ENCODE peak calls at places on chromosome 22, in eight cellular contexts. One of them, this sample, is unnamed. For H3K36me3, the result is how much of the 10 kb centered on the place peaks cover.

GRCh38 chr22:28435960-28436359 is 243.7 kb downstream of the TTC28 start:
- DNase-seq in small intestine: peak
- DNase-seq in lower lobe of right lung: no peak
- DNase-seq in tibial artery: no peak
- DNase-seq in neural progenitor cell: no peak
- DNase-seq in GM23338: no peak
- DNase-seq in mammary epithelial cell: peak
- DNase-seq in right atrium auricular region: no peak
- DNase-seq in this sample: no peak

GRCh38 chr22:28799125-28799833 is 1.1 kb downstream of the XBP1 start:
- DNase-seq in right atrium auricular region: peak
- DNase-seq in mammary epithelial cell: peak
- DNase-seq in lower lobe of right lung: peak
- DNase-seq in neural progenitor cell: peak
- DNase-seq in tibial artery: peak
- DNase-seq in small intestine: peak
- DNase-seq in GM23338: peak
- DNase-seq in this sample: no peak

GRCh38 chr22:47515384-47516125 is 753.1 kb downstream of the TBC1D22A start:
- DNase-seq in right atrium auricular region: no peak
- DNase-seq in tibial artery: no peak
- DNase-seq in GM23338: no peak
- DNase-seq in lower lobe of right lung: no peak
- DNase-seq in mammary epithelial cell: no peak
- DNase-seq in neural progenitor cell: no peak
- DNase-seq in small intestine: no peak
- DNase-seq in this sample: no peak

GRCh38 chr22:41619979-41620645 is 731 bp downstream of the DESI1 start:
- DNase-seq in right atrium auricular region: peak
- DNase-seq in GM23338: peak
- DNase-seq in small intestine: peak
- DNase-seq in lower lobe of right lung: peak
- DNase-seq in neural progenitor cell: peak
- DNase-seq in tibial artery: peak
- DNase-seq in mammary epithelial cell: peak
- DNase-seq in this sample: peak

GRCh38 chr22:17536269-17536668 is 27.0 kb upstream of the SLC25A18 start:
- DNase-seq in lower lobe of right lung: no peak
- DNase-seq in right atrium auricular region: no peak
- DNase-seq in neural progenitor cell: no peak
- DNase-seq in GM23338: peak
- DNase-seq in small intestine: no peak
- DNase-seq in tibial artery: no peak
- DNase-seq in mammary epithelial cell: no peak
- DNase-seq in this sample: no peak

GRCh38 chr22:32904044-32904443 is 102.5 kb downstream of the TIMP3 start:
- DNase-seq in lower lobe of right lung: no peak
- DNase-seq in neural progenitor cell: peak
- DNase-seq in right atrium auricular region: no peak
- DNase-seq in GM23338: peak
- DNase-seq in small intestine: peak
- DNase-seq in tibial artery: no peak
- DNase-seq in mammary epithelial cell: peak
- DNase-seq in this sample: no peak

GRCh38 chr22:41913842-41914534 is 886 bp downstream of the SHISA8 start:
- DNase-seq in mammary epithelial cell: no peak
- DNase-seq in lower lobe of right lung: no peak
- DNase-seq in tibial artery: no peak
- DNase-seq in neural progenitor cell: peak
- DNase-seq in right atrium auricular region: no peak
- DNase-seq in small intestine: no peak
- DNase-seq in GM23338: peak
- DNase-seq in this sample: no peak

GRCh38 chr22:26461188-26461810 is 22.3 kb downstream of the HPS4 start:
- DNase-seq in tibial artery: peak
- DNase-seq in lower lobe of right lung: peak
- DNase-seq in small intestine: peak
- DNase-seq in GM23338: peak
- DNase-seq in neural progenitor cell: peak
- DNase-seq in right atrium auricular region: no peak
- DNase-seq in mammary epithelial cell: peak
- DNase-seq in this sample: peak

GRCh38 chr22:43207849-43208702 is 21.1 kb upstream of the TTLL12 start:
- DNase-seq in mammary epithelial cell: no peak
- DNase-seq in right atrium auricular region: no peak
- DNase-seq in neural progenitor cell: no peak
- DNase-seq in GM23338: no peak
- DNase-seq in small intestine: no peak
- DNase-seq in lower lobe of right lung: peak
- DNase-seq in tibial artery: no peak
- DNase-seq in this sample: no peak

GRCh38 chr22:18078329-18079041 is 695 bp downstream of the PEX26 start:
- DNase-seq in lower lobe of right lung: peak
- DNase-seq in tibial artery: no peak
- DNase-seq in small intestine: peak
- DNase-seq in right atrium auricular region: no peak
- DNase-seq in mammary epithelial cell: peak
- DNase-seq in GM23338: peak
- DNase-seq in neural progenitor cell: no peak
- DNase-seq in this sample: no peak

GRCh38 chr22:40583058-40583741 is 53.3 kb downstream of the MRTFA start:
- DNase-seq in small intestine: no peak
- DNase-seq in mammary epithelial cell: no peak
- DNase-seq in tibial artery: no peak
- DNase-seq in right atrium auricular region: no peak
- DNase-seq in GM23338: no peak
- DNase-seq in lower lobe of right lung: no peak
- DNase-seq in neural progenitor cell: no peak
- DNase-seq in this sample: no peak

GRCh38 chr22:45077286-45077685 is 67.5 kb upstream of the PHF21B start:
- DNase-seq in GM23338: no peak
- DNase-seq in lower lobe of right lung: no peak
- DNase-seq in neural progenitor cell: peak
- DNase-seq in small intestine: no peak
- DNase-seq in mammary epithelial cell: no peak
- DNase-seq in right atrium auricular region: no peak
- DNase-seq in tibial artery: no peak
- DNase-seq in this sample: no peak

GRCh38 chr22:31443516-31443915 is 44.1 kb downstream of the DRG1 start:
- DNase-seq in tibial artery: no peak
- DNase-seq in lower lobe of right lung: no peak
- DNase-seq in mammary epithelial cell: no peak
- DNase-seq in right atrium auricular region: no peak
- DNase-seq in neural progenitor cell: no peak
- DNase-seq in GM23338: no peak
- DNase-seq in small intestine: no peak
- DNase-seq in this sample: no peak
- H3K36me3 ChIP-seq in tibial artery: half or more
- H3K36me3 ChIP-seq in lower lobe of right lung: half or more
- H3K36me3 ChIP-seq in mammary epithelial cell: under half
- H3K36me3 ChIP-seq in right atrium auricular region: half or more
- H3K36me3 ChIP-seq in neural progenitor cell: under half
- H3K36me3 ChIP-seq in GM23338: under half
- H3K36me3 ChIP-seq in small intestine: under half
- H3K36me3 ChIP-seq in this sample: half or more

DNA sequence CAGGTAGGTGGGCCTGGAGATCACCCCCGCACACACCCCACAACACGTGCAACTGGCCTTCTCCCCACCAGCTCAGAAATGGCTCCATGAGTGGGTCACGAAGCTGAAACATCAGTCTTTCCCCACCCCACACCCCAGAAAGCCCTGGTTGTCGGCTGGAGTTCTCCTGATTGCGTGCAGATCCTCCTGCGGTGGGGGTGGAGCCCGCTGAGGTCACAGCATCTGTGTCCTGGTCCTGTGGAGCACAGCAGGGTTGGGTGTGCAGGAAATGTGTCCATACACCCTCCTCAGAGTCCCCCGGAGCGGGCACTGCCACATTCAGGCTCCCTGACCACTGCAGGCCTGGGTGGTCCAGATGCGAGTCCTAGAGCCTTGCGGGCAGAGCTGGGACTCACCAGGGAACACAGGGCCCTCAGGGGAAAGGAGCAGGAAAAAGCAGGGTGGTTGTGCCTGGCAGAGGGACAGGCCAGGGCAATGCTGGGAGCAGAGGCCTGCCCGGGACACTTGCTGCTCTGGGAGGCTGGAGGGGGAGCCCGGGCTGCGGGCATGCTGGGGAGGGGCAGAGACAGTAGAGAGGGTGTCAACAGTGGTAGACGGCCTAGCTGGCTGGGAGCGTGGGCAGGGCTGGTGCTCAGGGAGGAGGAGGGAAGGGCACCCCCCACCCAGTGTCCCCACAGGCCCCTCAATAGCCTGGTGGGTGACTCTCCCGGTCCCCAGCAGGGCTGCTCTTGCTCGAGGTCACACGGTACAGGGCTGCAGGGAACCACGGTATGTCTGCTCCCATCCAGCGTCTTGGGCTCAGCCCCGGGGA is 42.4 kb upstream of the PPARA start:
- DNase-seq in neural progenitor cell: no peak
- DNase-seq in mammary epithelial cell: peak
- DNase-seq in right atrium auricular region: no peak
- DNase-seq in lower lobe of right lung: no peak
- DNase-seq in GM23338: no peak
- DNase-seq in tibial artery: no peak
- DNase-seq in small intestine: no peak
- DNase-seq in this sample: no peak
- H3K36me3 ChIP-seq in neural progenitor cell: under half
- H3K36me3 ChIP-seq in mammary epithelial cell: under half
- H3K36me3 ChIP-seq in right atrium auricular region: half or more
- H3K36me3 ChIP-seq in lower lobe of right lung: half or more
- H3K36me3 ChIP-seq in GM23338: under half
- H3K36me3 ChIP-seq in tibial artery: half or more
- H3K36me3 ChIP-seq in small intestine: under half
- H3K36me3 ChIP-seq in this sample: half or more

DNA sequence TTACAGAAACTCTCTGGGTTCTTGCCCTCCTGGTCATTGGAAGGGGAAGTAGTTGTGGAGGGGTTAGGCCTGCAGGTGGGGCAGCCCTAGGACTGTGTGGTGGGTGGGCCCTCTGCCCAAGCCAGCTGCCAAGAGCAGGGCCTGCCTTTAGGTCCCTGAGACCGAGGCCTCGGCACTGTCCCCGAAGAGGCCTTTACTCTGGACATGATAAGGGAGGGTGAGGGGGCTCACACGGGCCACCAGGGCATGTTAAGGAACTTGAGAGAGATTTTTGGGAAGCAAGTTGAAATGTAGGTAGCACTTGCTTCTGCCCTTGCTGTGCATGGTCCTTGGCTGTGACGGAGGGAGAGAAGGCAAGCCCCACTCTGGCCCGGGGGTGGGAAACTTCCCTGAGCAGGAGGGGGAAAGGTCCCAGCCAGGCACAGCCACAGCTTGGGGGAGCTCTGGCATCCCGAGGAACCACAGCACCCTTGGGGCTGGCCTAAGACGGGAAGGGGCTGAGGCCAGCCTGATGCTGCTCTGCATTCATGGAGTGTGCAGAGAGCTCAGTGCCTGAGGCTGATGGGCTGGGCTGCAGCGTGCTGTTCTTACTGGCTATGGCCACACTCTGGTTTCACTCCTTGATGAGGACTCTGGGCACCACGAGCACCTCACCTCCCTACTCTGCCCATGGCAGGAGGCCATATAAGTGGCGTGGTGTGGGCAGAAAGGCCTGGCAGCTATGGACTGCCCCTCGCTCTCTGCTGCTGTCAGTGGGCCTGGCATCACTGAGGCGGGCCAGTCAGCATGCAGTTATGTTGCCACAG is 7.8 kb upstream of the RANBP1 start:
- DNase-seq in tibial artery: no peak
- DNase-seq in mammary epithelial cell: no peak
- DNase-seq in small intestine: no peak
- DNase-seq in right atrium auricular region: no peak
- DNase-seq in lower lobe of right lung: peak
- DNase-seq in neural progenitor cell: no peak
- DNase-seq in GM23338: no peak
- DNase-seq in this sample: peak
- H3K36me3 ChIP-seq in tibial artery: half or more
- H3K36me3 ChIP-seq in mammary epithelial cell: under half
- H3K36me3 ChIP-seq in small intestine: under half
- H3K36me3 ChIP-seq in right atrium auricular region: half or more
- H3K36me3 ChIP-seq in lower lobe of right lung: half or more
- H3K36me3 ChIP-seq in neural progenitor cell: under half
- H3K36me3 ChIP-seq in GM23338: under half
- H3K36me3 ChIP-seq in this sample: half or more

DNA sequence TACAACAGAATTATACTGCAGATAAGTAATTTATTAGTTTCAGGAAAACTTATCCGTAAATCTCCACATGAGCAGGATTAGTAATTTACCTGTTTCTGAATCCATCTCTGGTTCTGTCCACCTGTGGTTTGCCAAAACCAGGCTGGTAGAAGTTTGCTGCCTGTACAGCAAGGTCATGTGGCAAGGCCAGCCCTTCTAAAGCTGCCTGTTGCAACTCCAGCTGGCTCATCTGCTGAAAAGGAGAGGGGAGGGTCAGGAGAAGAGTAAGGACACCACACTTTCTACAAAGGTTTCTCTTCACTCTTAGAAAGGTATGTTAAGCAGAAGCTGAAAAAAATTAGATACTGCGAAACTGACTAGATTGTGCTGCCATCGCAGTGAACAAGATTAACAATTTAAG is 42.3 kb downstream of the EIF4ENIF1 start:
- DNase-seq in tibial artery: no peak
- DNase-seq in GM23338: no peak
- DNase-seq in small intestine: no peak
- DNase-seq in mammary epithelial cell: no peak
- DNase-seq in neural progenitor cell: no peak
- DNase-seq in lower lobe of right lung: no peak
- DNase-seq in right atrium auricular region: no peak
- DNase-seq in this sample: no peak
- H3K36me3 ChIP-seq in tibial artery: half or more
- H3K36me3 ChIP-seq in GM23338: under half
- H3K36me3 ChIP-seq in small intestine: under half
- H3K36me3 ChIP-seq in mammary epithelial cell: under half
- H3K36me3 ChIP-seq in neural progenitor cell: under half
- H3K36me3 ChIP-seq in lower lobe of right lung: half or more
- H3K36me3 ChIP-seq in right atrium auricular region: under half
- H3K36me3 ChIP-seq in this sample: half or more

GRCh38 chr22:38132136-38132535 is 21.7 kb upstream of the BAIAP2L2 start:
- DNase-seq in right atrium auricular region: no peak
- DNase-seq in mammary epithelial cell: no peak
- DNase-seq in tibial artery: no peak
- DNase-seq in neural progenitor cell: no peak
- DNase-seq in small intestine: no peak
- DNase-seq in GM23338: no peak
- DNase-seq in lower lobe of right lung: no peak
- DNase-seq in this sample: no peak
- H3K36me3 ChIP-seq in right atrium auricular region: under half
- H3K36me3 ChIP-seq in mammary epithelial cell: under half
- H3K36me3 ChIP-seq in tibial artery: half or more
- H3K36me3 ChIP-seq in neural progenitor cell: under half
- H3K36me3 ChIP-seq in small intestine: under half
- H3K36me3 ChIP-seq in GM23338: under half
- H3K36me3 ChIP-seq in lower lobe of right lung: under half
- H3K36me3 ChIP-seq in this sample: under half

This sample was measured in left ventricle myocardium inferior.